ENCODE peak calls at places on chromosomes 11 and 22, in nine cellular contexts. Q, G, S, C, D, A, O, P and I are unnamed samples.
A peak's percentile ranks its signal among the peaks of the same experiment; 100 is the strongest.

GRCh38 chr11:85651118-85651517 is 3.4 kb downstream of the TMEM126A start:
- DNase-seq in Q (no peak), G (no peak), S (no peak), C (no peak), D (no peak), A (no peak), O (no peak), P (no peak), I (no peak)

GRCh38 chr11:126284829-126285228 is 1.9 kb downstream of the TIRAP start:
- DNase-seq in Q (peak; percentile 69), G (peak; percentile 70), S (peak; percentile 62), C (peak; percentile 62), D (peak; percentile 83), A (peak; percentile 97), O (peak; percentile 86), P (peak; percentile 89), I (peak; percentile 93)

GRCh38 chr22:50269573-50270301 is 443 bp downstream of the MAPK11 start:
- DNase-seq in Q (no peak), G (no peak), S (no peak), C (peak; percentile 72), D (peak; percentile 73), A (peak; percentile 81), O (no peak), P (no peak), I (no peak)

GRCh38 chr11:100639140-100639539 is 47.9 kb upstream of the ARHGAP42 start:
- DNase-seq in Q (no peak), G (no peak), S (no peak), C (no peak), D (no peak), A (peak; percentile 30), O (peak; percentile 1), P (peak; percentile 62), I (no peak)

GRCh38 chr22:28023774-28024173 is 104.7 kb upstream of the PITPNB start:
- DNase-seq in Q (no peak), G (no peak), S (no peak), C (no peak), D (no peak), A (no peak), O (no peak), P (no peak), I (no peak)

GRCh38 chr11:35647535-35648092 is 15.0 kb upstream of the TRIM44 start:
- DNase-seq in Q (no peak), G (no peak), S (no peak), C (no peak), D (no peak), A (no peak), O (peak; percentile 45), P (no peak), I (no peak)

GRCh38 chr11:65433657-65434056 is 11.1 kb downstream of the NEAT1 start:
- DNase-seq in Q (no peak), G (no peak), S (no peak), C (no peak), D (no peak), A (peak; percentile 13), O (no peak), P (peak; percentile 6), I (no peak)

GRCh38 chr11:85132839-85133238 is 494.3 kb downstream of the DLG2 start:
- DNase-seq in Q (no peak), G (no peak), S (no peak), C (no peak), D (no peak), A (peak; percentile 7), O (no peak), P (peak; percentile 31), I (no peak)

GRCh38 chr11:77035580-77035979 is 1.4 kb downstream of the B3GNT6 start:
- DNase-seq in Q (no peak), G (no peak), S (no peak), C (no peak), D (no peak), A (no peak), O (no peak), P (no peak), I (no peak)

GRCh38 chr11:64765841-64766682 is 6.3 kb upstream of the PYGM start:
- DNase-seq in Q (no peak), G (no peak), S (no peak), C (no peak), D (no peak), A (no peak), O (no peak), P (no peak), I (no peak)

GRCh38 chr22:18145676-18146388 is 4.1 kb upstream of the USP18 start:
- DNase-seq in Q (no peak), G (no peak), S (no peak), C (no peak), D (no peak), A (no peak), O (peak; percentile 44), P (no peak), I (no peak)

GRCh38 chr11:37978647-37979046 is 1380.6 kb upstream of the RAG2 start:
- DNase-seq in Q (no peak), G (no peak), S (no peak), C (no peak), D (no peak), A (peak; percentile 25), O (no peak), P (no peak), I (no peak)

GRCh38 chr11:68710445-68710844 is 26.1 kb downstream of the GAL start:
- DNase-seq in Q (no peak), G (no peak), S (no peak), C (no peak), D (no peak), A (no peak), O (no peak), P (no peak), I (no peak)

GRCh38 chr11:72443016-72443415 is 8.7 kb upstream of the CLPB start:
- DNase-seq in Q (no peak), G (peak; percentile 47), S (no peak), C (no peak), D (no peak), A (peak; percentile 42), O (no peak), P (peak; percentile 57), I (no peak)